ENCODE peak calls at places on chromosomes 12 and 14, in five cellular contexts. One of them, this sample, is unnamed.

GRCh38 chr14:22482782-22483553 is 106.1 kb downstream of the DAD1 start:
- DNase-seq in CD8-positive, alpha-beta T cell: no peak
- DNase-seq in CD8-positive, alpha-beta memory T cell: no peak
- DNase-seq in psoas muscle: no peak
- DNase-seq in H1: no peak
- DNase-seq in this sample: no peak

GRCh38 chr12:62730649-62731377 is 204.1 kb downstream of the PPM1H start:
- DNase-seq in CD8-positive, alpha-beta T cell: no peak
- DNase-seq in CD8-positive, alpha-beta memory T cell: no peak
- DNase-seq in psoas muscle: no peak
- DNase-seq in H1: no peak
- DNase-seq in this sample: no peak

GRCh38 chr12:117212563-117213190 is 22.4 kb upstream of the FBXO21 start:
- DNase-seq in CD8-positive, alpha-beta T cell: peak; percentile 66
- DNase-seq in CD8-positive, alpha-beta memory T cell: peak; percentile 57
- DNase-seq in psoas muscle: peak; percentile 52
- DNase-seq in H1: peak; percentile 34
- DNase-seq in this sample: peak; percentile 82

GRCh38 chr12:106769078-106769477 is 5.4 kb upstream of the RIC8B start:
- DNase-seq in CD8-positive, alpha-beta T cell: no peak
- DNase-seq in CD8-positive, alpha-beta memory T cell: no peak
- DNase-seq in psoas muscle: no peak
- DNase-seq in H1: peak; percentile 29
- DNase-seq in this sample: no peak

GRCh38 chr14:51482112-51482511 is 169.6 kb upstream of the FRMD6 start:
- DNase-seq in CD8-positive, alpha-beta T cell: no peak
- DNase-seq in CD8-positive, alpha-beta memory T cell: no peak
- DNase-seq in psoas muscle: no peak
- DNase-seq in H1: no peak
- DNase-seq in this sample: no peak

GRCh38 chr12:73076760-73077159 is 804.6 kb downstream of the TRHDE start:
- DNase-seq in CD8-positive, alpha-beta T cell: no peak
- DNase-seq in CD8-positive, alpha-beta memory T cell: no peak
- DNase-seq in psoas muscle: no peak
- DNase-seq in H1: no peak
- DNase-seq in this sample: no peak

GRCh38 chr12:89307665-89308253 is 44.5 kb downstream of the DUSP6 start:
- DNase-seq in CD8-positive, alpha-beta T cell: no peak
- DNase-seq in CD8-positive, alpha-beta memory T cell: no peak
- DNase-seq in psoas muscle: no peak
- DNase-seq in H1: no peak
- DNase-seq in this sample: no peak

GRCh38 chr12:75759842-75760260 is 248.4 kb upstream of the KRR1 start:
- DNase-seq in CD8-positive, alpha-beta T cell: no peak
- DNase-seq in CD8-positive, alpha-beta memory T cell: no peak
- DNase-seq in psoas muscle: no peak
- DNase-seq in H1: no peak
- DNase-seq in this sample: no peak

GRCh38 chr12:128644664-128645296 is 179.0 kb downstream of the SLC15A4 start:
- DNase-seq in CD8-positive, alpha-beta T cell: peak; percentile 29
- DNase-seq in CD8-positive, alpha-beta memory T cell: peak; percentile 49
- DNase-seq in psoas muscle: no peak
- DNase-seq in H1: peak; percentile 34
- DNase-seq in this sample: peak; percentile 22

GRCh38 chr14:37583358-37584210 is 11.5 kb downstream of the FOXA1 start:
- DNase-seq in CD8-positive, alpha-beta T cell: no peak
- DNase-seq in CD8-positive, alpha-beta memory T cell: no peak
- DNase-seq in psoas muscle: no peak
- DNase-seq in H1: no peak
- DNase-seq in this sample: no peak

GRCh38 chr14:54881235-54881760 is 21.3 kb downstream of the GCH1 start:
- DNase-seq in CD8-positive, alpha-beta T cell: peak; percentile 15
- DNase-seq in CD8-positive, alpha-beta memory T cell: no peak
- DNase-seq in psoas muscle: no peak
- DNase-seq in H1: no peak
- DNase-seq in this sample: no peak

GRCh38 chr14:24411468-24412454 is 13.0 kb downstream of the NYNRIN start:
- DNase-seq in CD8-positive, alpha-beta T cell: peak; percentile 35
- DNase-seq in CD8-positive, alpha-beta memory T cell: no peak
- DNase-seq in psoas muscle: no peak
- DNase-seq in H1: no peak
- DNase-seq in this sample: peak; percentile 69

GRCh38 chr12:125069616-125070015 is 4.4 kb downstream of the AACS start:
- DNase-seq in CD8-positive, alpha-beta T cell: no peak
- DNase-seq in CD8-positive, alpha-beta memory T cell: no peak
- DNase-seq in psoas muscle: no peak
- DNase-seq in H1: no peak
- DNase-seq in this sample: no peak

GRCh38 chr12:110379642-110380041 is 23.9 kb downstream of the ANAPC7 start:
- DNase-seq in CD8-positive, alpha-beta T cell: no peak
- DNase-seq in CD8-positive, alpha-beta memory T cell: no peak
- DNase-seq in psoas muscle: no peak
- DNase-seq in H1: no peak
- DNase-seq in this sample: no peak

GRCh38 chr12:93563807-93564538 is 8.5 kb upstream of the SOCS2 start:
- DNase-seq in CD8-positive, alpha-beta T cell: no peak
- DNase-seq in CD8-positive, alpha-beta memory T cell: no peak
- DNase-seq in psoas muscle: no peak
- DNase-seq in H1: no peak
- DNase-seq in this sample: peak; percentile 60

GRCh38 chr12:6450091-6450868 is 1.6 kb upstream of the TAPBPL start:
- DNase-seq in CD8-positive, alpha-beta T cell: no peak
- DNase-seq in CD8-positive, alpha-beta memory T cell: no peak
- DNase-seq in psoas muscle: no peak
- DNase-seq in H1: no peak
- DNase-seq in this sample: no peak

GRCh38 chr14:22210906-22211305 is 378.1 kb downstream of the DAD1 start:
- DNase-seq in CD8-positive, alpha-beta T cell: no peak
- DNase-seq in CD8-positive, alpha-beta memory T cell: no peak
- DNase-seq in psoas muscle: no peak
- DNase-seq in H1: no peak
- DNase-seq in this sample: no peak

GRCh38 chr14:69580009-69580577 is 5.4 kb upstream of the CCDC177 start:
- DNase-seq in CD8-positive, alpha-beta T cell: no peak
- DNase-seq in CD8-positive, alpha-beta memory T cell: no peak
- DNase-seq in psoas muscle: no peak
- DNase-seq in H1: no peak
- DNase-seq in this sample: peak; percentile 74

GRCh38 chr14:92951912-92952471 is 29.0 kb downstream of the CHGA start:
- DNase-seq in CD8-positive, alpha-beta T cell: peak; percentile 84
- DNase-seq in CD8-positive, alpha-beta memory T cell: peak; percentile 82
- DNase-seq in psoas muscle: peak; percentile 77
- DNase-seq in H1: peak; percentile 47
- DNase-seq in this sample: peak; percentile 77

GRCh38 chr12:108152179-108152538 is 23.1 kb downstream of the WSCD2 start:
- DNase-seq in CD8-positive, alpha-beta T cell: no peak
- DNase-seq in CD8-positive, alpha-beta memory T cell: no peak
- DNase-seq in psoas muscle: no peak
- DNase-seq in H1: no peak
- DNase-seq in this sample: no peak

GRCh38 chr14:61461808-61462275 is 140.5 kb downstream of the PRKCH start:
- DNase-seq in CD8-positive, alpha-beta T cell: peak; percentile 38
- DNase-seq in CD8-positive, alpha-beta memory T cell: no peak
- DNase-seq in psoas muscle: no peak
- DNase-seq in H1: no peak
- DNase-seq in this sample: peak; percentile 80

GRCh38 chr12:110750784-110751461 is 8.2 kb upstream of the PPP1CC start:
- DNase-seq in CD8-positive, alpha-beta T cell: no peak
- DNase-seq in CD8-positive, alpha-beta memory T cell: no peak
- DNase-seq in psoas muscle: peak; percentile 21
- DNase-seq in H1: no peak
- DNase-seq in this sample: no peak

GRCh38 chr14:90060965-90061848 is 587 bp upstream of the KCNK13 start:
- DNase-seq in CD8-positive, alpha-beta T cell: no peak
- DNase-seq in CD8-positive, alpha-beta memory T cell: no peak
- DNase-seq in psoas muscle: peak; percentile 13
- DNase-seq in H1: no peak
- DNase-seq in this sample: no peak

GRCh38 chr12:94714378-94714777 is 64.0 kb upstream of the TMCC3 start:
- DNase-seq in CD8-positive, alpha-beta T cell: no peak
- DNase-seq in CD8-positive, alpha-beta memory T cell: no peak
- DNase-seq in psoas muscle: peak; percentile 56
- DNase-seq in H1: no peak
- DNase-seq in this sample: no peak

GRCh38 chr12:75714462-75715322 is 203.3 kb upstream of the KRR1 start:
- DNase-seq in CD8-positive, alpha-beta T cell: no peak
- DNase-seq in CD8-positive, alpha-beta memory T cell: no peak
- DNase-seq in psoas muscle: no peak
- DNase-seq in H1: no peak
- DNase-seq in this sample: peak; percentile 25

GRCh38 chr14:91466192-91466591 is 43.9 kb downstream of the PPP4R3A start:
- DNase-seq in CD8-positive, alpha-beta T cell: no peak
- DNase-seq in CD8-positive, alpha-beta memory T cell: no peak
- DNase-seq in psoas muscle: no peak
- DNase-seq in H1: no peak
- DNase-seq in this sample: no peak

GRCh38 chr14:91464615-91465205 is 45.4 kb downstream of the PPP4R3A start:
- DNase-seq in CD8-positive, alpha-beta T cell: no peak
- DNase-seq in CD8-positive, alpha-beta memory T cell: no peak
- DNase-seq in psoas muscle: no peak
- DNase-seq in H1: no peak
- DNase-seq in this sample: peak; percentile 28

GRCh38 chr14:91473046-91473445 is 37.1 kb downstream of the PPP4R3A start:
- DNase-seq in CD8-positive, alpha-beta T cell: no peak
- DNase-seq in CD8-positive, alpha-beta memory T cell: no peak
- DNase-seq in psoas muscle: no peak
- DNase-seq in H1: no peak
- DNase-seq in this sample: no peak

DNA sequence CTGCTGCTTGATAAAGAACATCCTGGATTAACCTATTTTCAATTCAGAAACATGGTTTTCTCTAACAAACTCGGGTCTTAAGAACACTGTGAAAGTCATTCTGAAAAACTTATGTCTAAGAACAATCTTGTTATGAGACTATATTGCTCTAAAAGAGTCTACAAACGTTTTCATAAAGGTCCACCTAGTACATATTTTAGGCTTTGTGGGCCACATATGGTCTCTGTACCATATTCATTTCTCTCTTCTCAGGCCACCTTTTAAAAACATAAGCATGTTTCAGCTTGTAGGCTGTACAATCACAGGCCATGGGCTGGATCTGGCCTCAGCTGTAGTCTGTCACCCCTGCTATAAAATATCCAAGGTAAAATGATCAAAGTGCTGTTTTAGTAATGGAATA is 39.9 kb downstream of the PPP4R3A start:
- DNase-seq in CD8-positive, alpha-beta T cell: no peak
- DNase-seq in CD8-positive, alpha-beta memory T cell: no peak
- DNase-seq in psoas muscle: no peak
- DNase-seq in H1: no peak
- DNase-seq in this sample: no peak
- H3K4me3 ChIP-seq in CD8-positive, alpha-beta T cell: no peak overlapping the region
- H3K4me3 ChIP-seq in CD8-positive, alpha-beta memory T cell: no peak overlapping the region
- H3K4me3 ChIP-seq in psoas muscle: no peak overlapping the region
- H3K4me3 ChIP-seq in H1: no peak overlapping the region
- H3K4me3 ChIP-seq in this sample: no peak overlapping the region

GRCh38 chr12:59027199-59027598 is 106.9 kb upstream of the LRIG3 start:
- DNase-seq in CD8-positive, alpha-beta T cell: no peak
- DNase-seq in CD8-positive, alpha-beta memory T cell: no peak
- DNase-seq in psoas muscle: no peak
- DNase-seq in H1: no peak
- DNase-seq in this sample: no peak
- H3K27ac ChIP-seq in CD8-positive, alpha-beta T cell: no peak overlapping the region
- H3K27ac ChIP-seq in CD8-positive, alpha-beta memory T cell: no peak overlapping the region
- H3K27ac ChIP-seq in psoas muscle: no peak overlapping the region
- H3K27ac ChIP-seq in H1: no peak overlapping the region
- H3K27ac ChIP-seq in this sample: no peak overlapping the region

GRCh38 chr14:74945261-74945851 is 10.0 kb downstream of the PGF start:
- DNase-seq in CD8-positive, alpha-beta T cell: peak; percentile 25
- DNase-seq in CD8-positive, alpha-beta memory T cell: no peak
- DNase-seq in psoas muscle: peak; percentile 51
- DNase-seq in H1: peak; percentile 57
- DNase-seq in this sample: peak; percentile 58

GRCh38 chr14:74940956-74941565 is 14.3 kb downstream of the PGF start:
- DNase-seq in CD8-positive, alpha-beta T cell: no peak
- DNase-seq in CD8-positive, alpha-beta memory T cell: no peak
- DNase-seq in psoas muscle: no peak
- DNase-seq in H1: no peak
- DNase-seq in this sample: no peak

GRCh38 chr14:74942164-74942563 is 13.2 kb downstream of the PGF start:
- DNase-seq in CD8-positive, alpha-beta T cell: no peak
- DNase-seq in CD8-positive, alpha-beta memory T cell: no peak
- DNase-seq in psoas muscle: no peak
- DNase-seq in H1: no peak
- DNase-seq in this sample: no peak

GRCh38 chr14:74941676-74942097 is 13.7 kb downstream of the PGF start:
- DNase-seq in CD8-positive, alpha-beta T cell: peak; percentile 56
- DNase-seq in CD8-positive, alpha-beta memory T cell: peak; percentile 67
- DNase-seq in psoas muscle: peak; percentile 70
- DNase-seq in H1: no peak
- DNase-seq in this sample: peak; percentile 55

DNA sequence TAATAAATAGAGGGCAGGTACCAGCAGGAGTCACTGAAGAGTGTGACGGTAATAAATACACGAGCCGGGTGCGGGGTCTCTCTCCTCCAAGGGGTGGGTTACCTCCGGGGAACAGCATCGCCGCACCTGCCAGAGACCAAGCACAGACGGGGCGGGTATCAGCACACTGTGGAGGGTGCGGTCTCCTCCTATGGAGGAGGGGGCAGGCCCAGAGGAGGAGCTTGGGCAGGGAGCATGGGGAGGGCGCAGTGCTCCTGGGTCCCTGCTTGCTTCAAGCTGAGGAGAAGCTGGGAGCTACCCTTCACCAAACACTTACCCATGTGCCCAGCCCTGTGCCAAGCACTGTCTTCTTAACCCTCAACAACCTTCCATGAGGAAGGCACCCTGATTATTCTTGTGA is 12.8 kb downstream of the PGF start:
- DNase-seq in CD8-positive, alpha-beta T cell: no peak
- DNase-seq in CD8-positive, alpha-beta memory T cell: no peak
- DNase-seq in psoas muscle: no peak
- DNase-seq in H1: no peak
- DNase-seq in this sample: no peak
- H3K4me1 ChIP-seq in CD8-positive, alpha-beta T cell: peaks cover 32% of the 10 kb centered on the region
- H3K4me1 ChIP-seq in CD8-positive, alpha-beta memory T cell: peaks cover 38% of the 10 kb centered on the region
- H3K4me1 ChIP-seq in psoas muscle: peaks cover 41% of the 10 kb centered on the region
- H3K4me1 ChIP-seq in H1: peaks cover 5% of the 10 kb centered on the region
- H3K4me1 ChIP-seq in this sample: peaks cover 12% of the 10 kb centered on the region

DNA sequence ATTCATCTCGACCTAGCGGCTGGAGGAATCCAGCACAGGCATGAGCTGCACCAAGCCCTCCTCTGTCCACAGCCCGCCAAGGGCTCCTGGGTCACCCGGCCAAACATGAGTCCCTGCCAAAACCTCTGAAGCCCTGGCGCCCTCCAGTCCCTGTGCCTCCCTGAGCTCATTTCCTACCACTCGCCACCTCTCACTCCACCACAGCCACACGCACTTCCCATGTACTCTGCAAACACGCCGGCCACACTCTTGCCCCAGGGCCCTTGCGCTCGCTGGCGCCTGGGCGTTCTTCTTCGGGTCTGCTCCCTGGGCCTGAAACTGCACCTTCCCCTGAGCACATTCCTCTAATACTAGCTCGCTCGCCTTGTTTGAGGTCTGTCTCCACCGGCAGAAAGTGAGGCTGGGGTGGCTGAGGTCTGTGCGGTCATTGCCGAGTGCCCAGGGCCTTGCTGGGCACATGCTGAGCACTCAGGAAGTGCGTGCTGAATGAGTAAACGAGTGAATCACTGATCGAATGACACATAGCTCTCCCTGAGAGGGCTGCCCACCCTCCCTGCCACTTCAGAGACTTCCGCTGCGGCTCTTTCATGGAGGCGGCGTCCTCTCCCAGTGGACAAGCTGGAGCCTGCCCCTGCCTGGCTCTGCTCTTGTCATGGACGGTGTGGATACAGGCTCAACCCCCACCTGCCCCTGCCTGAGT is 33.7 kb upstream of the DLK1 start:
- DNase-seq in CD8-positive, alpha-beta T cell: no peak
- DNase-seq in CD8-positive, alpha-beta memory T cell: no peak
- DNase-seq in psoas muscle: no peak
- DNase-seq in H1: peak; percentile 15
- DNase-seq in this sample: peak; percentile 58
- H3K4me3 ChIP-seq in CD8-positive, alpha-beta T cell: no peak overlapping the region
- H3K4me3 ChIP-seq in CD8-positive, alpha-beta memory T cell: no peak overlapping the region
- H3K4me3 ChIP-seq in psoas muscle: no peak overlapping the region
- H3K4me3 ChIP-seq in H1: no peak overlapping the region
- H3K4me3 ChIP-seq in this sample: no peak overlapping the region

This sample was measured in A673.